ENCODE peak calls at places on chromosomes 16 and 17, in eight cellular contexts. A is cardiac fibroblast, V is fibroblast of mammary gland, O is thoracic aorta, E is A549, T is heart left ventricle, G is endothelial cell, B is heart right ventricle. R is an unnamed sample.

GRCh38 chr17:58643147-58643546 is 48.7 kb downstream of the TEX14 start:
- DNase-seq in B (no peak), T (no peak), G (no peak), O (no peak), V (peak), A (peak), E (peak), R (no peak)

GRCh38 chr16:8849411-8850011 is 19.3 kb downstream of the CARHSP1 start:
- DNase-seq in V (peak), A (peak), E (no peak), B (peak), T (peak), G (no peak), O (no peak), R (no peak)

GRCh38 chr17:35089846-35090193 is 26.3 kb upstream of the RFFL start:
- DNase-seq in E (peak), A (peak), V (peak), B (peak), T (no peak), G (peak), O (no peak), R (peak)

GRCh38 chr16:67015317-67015731 is 13.6 kb upstream of the CBFB start:
- DNase-seq in E (peak), V (no peak), O (no peak), T (no peak), G (no peak), B (no peak), A (no peak), R (peak)

GRCh38 chr16:2952679-2953078 is 11.4 kb upstream of the KREMEN2 start:
- DNase-seq in B (no peak), T (no peak), V (no peak), O (no peak), A (no peak), E (no peak), G (no peak), R (no peak)

GRCh38 chr16:72099377-72099818 is 5.8 kb downstream of the DHX38 start:
- DNase-seq in O (no peak), A (peak), T (no peak), G (peak), B (peak), V (peak), E (peak), R (peak)

GRCh38 chr17:68704897-68705296 is 103.7 kb upstream of the FAM20A start:
- DNase-seq in B (no peak), O (no peak), G (no peak), V (peak), T (no peak), E (no peak), A (peak), R (no peak)

GRCh38 chr17:39923836-39924690 is 3.3 kb downstream of the ORMDL3 start:
- DNase-seq in T (no peak), G (no peak), V (peak), A (peak), O (no peak), E (no peak), B (no peak), R (no peak)

GRCh38 chr17:7444682-7445010 is 215 bp upstream of the CHRNB1 start:
- DNase-seq in T (no peak), A (no peak), V (no peak), B (no peak), O (no peak), E (no peak), G (no peak), R (no peak)

GRCh38 chr16:6897910-6898475 is 434.7 kb upstream of the RBFOX1 start:
- DNase-seq in E (no peak), A (no peak), G (no peak), B (no peak), T (no peak), O (no peak), V (no peak), R (no peak)

GRCh38 chr17:55587608-55588139 is 76.4 kb upstream of the SMIM36 start:
- DNase-seq in G (no peak), A (no peak), E (no peak), V (peak), B (peak), O (no peak), T (peak), R (no peak)

GRCh38 chr16:88295526-88296436 is 87.0 kb upstream of the ZNF469 start:
- DNase-seq in E (no peak), V (no peak), O (no peak), T (no peak), B (no peak), A (no peak), G (no peak), R (no peak)

GRCh38 chr16:25177831-25178688 is 38.7 kb upstream of the AQP8 start:
- DNase-seq in A (no peak), O (no peak), G (no peak), B (no peak), T (no peak), V (peak), E (no peak), R (no peak)

GRCh38 chr16:72809446-72809845 is 238.5 kb downstream of the ZFHX3 start:
- DNase-seq in B (no peak), T (no peak), A (no peak), O (no peak), G (no peak), V (no peak), E (no peak), R (no peak)

GRCh38 chr17:77990301-77990700 is 31.8 kb downstream of the TNRC6C start:
- DNase-seq in B (no peak), T (no peak), V (no peak), G (no peak), E (no peak), O (no peak), A (no peak), R (no peak)

GRCh38 chr16:81714593-81714992 is 64.5 kb upstream of the PLCG2 start:
- DNase-seq in T (no peak), G (no peak), A (no peak), B (no peak), V (no peak), O (no peak), E (no peak), R (no peak)
- TF ChIP-seq CTCF in T (no peak), G (no peak), A (no peak), B (no peak), V (no peak), O (no peak), E (no peak), R (no peak)

GRCh38 chr17:45783593-45784292 is 377 bp upstream of the CRHR1 start:
- DNase-seq in O (no peak), B (peak), V (no peak), E (no peak), A (no peak), G (peak), T (no peak), R (peak)

GRCh38 chr17:45784583-45785372 is 658 bp downstream of the CRHR1 start:
- DNase-seq in T (no peak), V (no peak), B (no peak), E (no peak), G (peak), A (no peak), O (no peak), R (no peak)

GRCh38 chr17:45780921-45781320 is 3.2 kb upstream of the CRHR1 start:
- DNase-seq in E (no peak), A (no peak), V (peak), B (no peak), T (no peak), O (no peak), G (no peak), R (no peak)

GRCh38 chr17:45784293-45784582 is at the start of gene CRHR1:
- DNase-seq in A (no peak), O (no peak), G (peak), V (no peak), B (no peak), E (no peak), T (no peak), R (no peak)

GRCh38 chr17:45782889-45783592 is 1.1 kb upstream of the CRHR1 start:
- DNase-seq in B (no peak), T (no peak), V (no peak), O (no peak), G (peak), E (peak), A (no peak), R (no peak)
- TF ChIP-seq CTCF in B (peak), T (peak), V (no peak), O (peak), G (peak), E (peak), A (no peak), R (peak)

DNA sequence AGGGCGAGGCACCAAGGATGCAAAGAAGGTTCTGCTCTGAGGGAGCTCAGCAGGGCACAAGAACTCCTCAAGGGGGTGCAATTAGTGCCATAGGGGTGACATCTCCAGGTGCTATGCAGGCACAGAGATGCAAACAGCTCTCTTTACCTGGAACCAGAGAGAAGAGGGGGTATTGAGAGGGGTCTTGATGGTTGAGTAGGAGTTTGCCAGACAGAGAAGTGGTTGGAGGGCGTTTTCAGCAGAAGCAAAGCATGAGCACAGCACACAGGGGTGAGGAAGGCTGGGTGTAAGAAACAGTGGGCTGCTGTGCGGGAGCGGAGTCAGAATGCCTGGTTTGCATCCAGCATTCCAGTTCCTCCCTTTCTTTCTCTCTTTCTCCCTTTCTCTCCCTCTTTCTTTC is 81.8 kb upstream of the LHX1 start:
- DNase-seq in O (no peak), B (no peak), E (no peak), G (no peak), V (no peak), A (no peak), T (no peak), R (no peak)
- TF ChIP-seq CTCF in O (no peak), B (no peak), E (no peak), G (no peak), V (no peak), A (no peak), T (no peak), R (no peak)

GRCh38 chr17:79116575-79117368 is 42.1 kb downstream of the ENGASE start:
- DNase-seq in T (no peak), G (no peak), E (no peak), B (no peak), V (no peak), O (no peak), A (no peak), R (no peak)
- TF ChIP-seq CTCF in T (no peak), G (no peak), E (no peak), B (no peak), V (no peak), O (no peak), A (no peak), R (peak)

GRCh38 chr16:48613061-48613957 is 3.3 kb upstream of the N4BP1 start:
- DNase-seq in V (no peak), A (peak), O (no peak), G (peak), E (peak), B (no peak), T (no peak), R (peak)
- TF ChIP-seq CTCF in V (no peak), A (no peak), O (no peak), G (no peak), E (no peak), B (no peak), T (no peak), R (no peak)

R was measured in Caco-2.